ENCODE peak calls at places on chromosomes 5 and 9, in four cellular contexts. One of them, this sample, is unnamed.

GRCh38 chr9:106862946-106863740 is at the start of gene ZNF462:
- DNase-seq in AG09309: no peak
- DNase-seq in lower leg skin: no peak
- DNase-seq in ovary: peak
- DNase-seq in this sample: peak

GRCh38 chr5:61538722-61539501 is 206.9 kb downstream of the ZSWIM6 start:
- DNase-seq in AG09309: no peak
- DNase-seq in lower leg skin: no peak
- DNase-seq in ovary: no peak
- DNase-seq in this sample: no peak

GRCh38 chr5:53151713-53152458 is 42.3 kb upstream of the MOCS2 start:
- DNase-seq in AG09309: peak
- DNase-seq in lower leg skin: peak
- DNase-seq in ovary: no peak
- DNase-seq in this sample: no peak

GRCh38 chr5:122311888-122312669 is at the start of gene SNCAIP:
- DNase-seq in AG09309: no peak
- DNase-seq in lower leg skin: no peak
- DNase-seq in ovary: peak
- DNase-seq in this sample: peak

GRCh38 chr5:163445345-163445744 is 8.0 kb downstream of the CCNG1 start:
- DNase-seq in AG09309: no peak
- DNase-seq in lower leg skin: no peak
- DNase-seq in ovary: no peak
- DNase-seq in this sample: no peak

GRCh38 chr9:107492381-107492780 is 2.8 kb upstream of the KLF4 start:
- DNase-seq in AG09309: no peak
- DNase-seq in lower leg skin: no peak
- DNase-seq in ovary: no peak
- DNase-seq in this sample: no peak

GRCh38 chr5:126857472-126858410 is 80.8 kb downstream of the LMNB1 start:
- DNase-seq in AG09309: no peak
- DNase-seq in lower leg skin: no peak
- DNase-seq in ovary: no peak
- DNase-seq in this sample: no peak

GRCh38 chr9:14690986-14691730 is 2.1 kb downstream of the ZDHHC21 start:
- DNase-seq in AG09309: no peak
- DNase-seq in lower leg skin: no peak
- DNase-seq in ovary: no peak
- DNase-seq in this sample: no peak

GRCh38 chr5:147113967-147114366 is 120.9 kb upstream of the STK32A start:
- DNase-seq in AG09309: no peak
- DNase-seq in lower leg skin: no peak
- DNase-seq in ovary: no peak
- DNase-seq in this sample: no peak

GRCh38 chr9:116152390-116152789 is 1.2 kb upstream of the PAPPA start:
- DNase-seq in AG09309: no peak
- DNase-seq in lower leg skin: no peak
- DNase-seq in ovary: no peak
- DNase-seq in this sample: no peak
- TF ChIP-seq CTCF in AG09309: peak
- TF ChIP-seq CTCF in lower leg skin: no peak
- TF ChIP-seq CTCF in ovary: no peak
- TF ChIP-seq CTCF in this sample: peak

GRCh38 chr5:153713913-153714312 is 223.4 kb downstream of the GRIA1 start:
- DNase-seq in AG09309: no peak
- DNase-seq in lower leg skin: no peak
- DNase-seq in ovary: no peak
- DNase-seq in this sample: no peak

GRCh38 chr5:153712946-153713345 is 222.5 kb downstream of the GRIA1 start:
- DNase-seq in AG09309: no peak
- DNase-seq in lower leg skin: no peak
- DNase-seq in ovary: no peak
- DNase-seq in this sample: no peak

GRCh38 chr5:153707626-153708025 is 217.2 kb downstream of the GRIA1 start:
- DNase-seq in AG09309: no peak
- DNase-seq in lower leg skin: no peak
- DNase-seq in ovary: no peak
- DNase-seq in this sample: no peak

GRCh38 chr5:153714732-153715287 is 224.3 kb downstream of the GRIA1 start:
- DNase-seq in AG09309: peak
- DNase-seq in lower leg skin: no peak
- DNase-seq in ovary: no peak
- DNase-seq in this sample: no peak

GRCh38 chr5:153711755-153712154 is 221.3 kb downstream of the GRIA1 start:
- DNase-seq in AG09309: no peak
- DNase-seq in lower leg skin: no peak
- DNase-seq in ovary: no peak
- DNase-seq in this sample: no peak
- TF ChIP-seq CTCF in AG09309: peak
- TF ChIP-seq CTCF in lower leg skin: no peak
- TF ChIP-seq CTCF in ovary: no peak
- TF ChIP-seq CTCF in this sample: no peak

GRCh38 chr5:10354048-10354872 is 765 bp downstream of the MARCHF6 start:
- DNase-seq in AG09309: no peak
- DNase-seq in lower leg skin: no peak
- DNase-seq in ovary: peak
- DNase-seq in this sample: peak
- TF ChIP-seq CTCF in AG09309: no peak
- TF ChIP-seq CTCF in lower leg skin: no peak
- TF ChIP-seq CTCF in ovary: no peak
- TF ChIP-seq CTCF in this sample: no peak

DNA sequence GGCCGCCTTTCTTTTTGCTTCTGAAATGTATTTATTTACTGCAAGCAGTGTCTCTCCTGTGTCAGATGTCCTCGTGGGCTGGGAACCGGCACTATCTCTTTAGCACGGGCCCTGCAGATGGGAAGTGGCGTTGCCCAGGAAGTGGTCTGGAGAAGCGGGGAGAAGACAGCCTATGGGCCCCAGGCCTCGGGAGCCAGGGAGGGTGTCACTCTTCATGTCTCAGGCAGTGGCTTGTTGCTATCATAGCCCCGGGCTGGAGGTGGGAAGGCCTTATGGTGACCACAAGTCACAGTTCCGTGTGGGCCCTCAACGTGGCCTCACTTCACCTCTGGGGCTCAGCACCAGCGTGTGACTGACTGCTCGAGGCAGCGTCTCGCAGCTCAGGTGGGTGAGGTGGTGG is 41.4 kb downstream of the SYK start:
- DNase-seq in AG09309: no peak
- DNase-seq in lower leg skin: no peak
- DNase-seq in ovary: no peak
- DNase-seq in this sample: no peak
- TF ChIP-seq CTCF in AG09309: no peak
- TF ChIP-seq CTCF in lower leg skin: no peak
- TF ChIP-seq CTCF in ovary: no peak
- TF ChIP-seq CTCF in this sample: no peak

DNA sequence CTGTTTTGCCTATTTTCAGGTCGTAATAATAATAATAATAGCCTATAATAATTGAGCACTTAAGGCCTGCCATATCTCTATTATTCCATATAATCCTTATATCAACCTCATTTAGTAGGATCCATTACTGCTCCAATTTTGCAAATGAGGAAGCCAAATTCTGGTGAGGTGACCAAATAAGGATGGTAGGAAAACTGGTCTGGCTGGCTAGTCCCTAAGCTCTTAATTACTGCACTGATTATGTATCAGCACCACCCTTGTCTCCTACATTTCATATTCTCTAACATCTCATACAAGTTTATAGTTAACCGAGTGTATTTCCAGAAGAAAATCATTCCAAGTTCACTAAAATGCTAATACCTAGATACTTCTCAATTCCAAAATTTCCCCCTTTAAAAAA is 166.5 kb upstream of the RGMB start:
- DNase-seq in AG09309: no peak
- DNase-seq in lower leg skin: no peak
- DNase-seq in ovary: no peak
- DNase-seq in this sample: no peak
- TF ChIP-seq CTCF in AG09309: no peak
- TF ChIP-seq CTCF in lower leg skin: no peak
- TF ChIP-seq CTCF in ovary: no peak
- TF ChIP-seq CTCF in this sample: no peak

This sample was measured in endothelial cell.